ENCODE peak calls at places on chromosomes 5 and 9, in five cellular contexts. A is upper lobe of right lung, P is left ventricle myocardium inferior, R is cardiac muscle cell, B is body of pancreas. O is an unnamed sample.
A peak's percentile ranks its signal among the peaks of the same experiment; 100 is the strongest.

GRCh38 chr5:91839232-91839631 is 456.1 kb upstream of the ARRDC3 start:
- DNase-seq in B (no peak), A (no peak), P (no peak), R (no peak), O (no peak)

GRCh38 chr5:73938938-73939320 is 312.9 kb downstream of the ARHGEF28 start:
- DNase-seq in A (no peak), B (no peak), R (no peak), P (no peak), O (no peak)

GRCh38 chr5:175658299-175659145 is 651 bp downstream of the HRH2 start:
- DNase-seq in B (no peak), A (no peak), R (no peak), P (no peak), O (no peak)

GRCh38 chr5:3899093-3899492 is 303.5 kb downstream of the IRX1 start:
- DNase-seq in A (no peak), P (no peak), R (no peak), B (no peak), O (no peak)

GRCh38 chr9:99967457-99967856 is 61.0 kb downstream of the STX17 start:
- DNase-seq in P (no peak), B (no peak), R (no peak), A (no peak), O (no peak)

GRCh38 chr9:36486454-36486932 is 86.2 kb upstream of the MELK start:
- DNase-seq in A (no peak), P (no peak), R (no peak), B (peak; percentile 23), O (no peak)

GRCh38 chr5:33457124-33457523 is 16.4 kb downstream of the TARS1 start:
- DNase-seq in B (no peak), P (no peak), R (peak; percentile 81), A (no peak), O (no peak)

GRCh38 chr5:159844725-159845124 is 71.6 kb upstream of the ADRA1B start:
- DNase-seq in R (no peak), A (no peak), B (no peak), P (no peak), O (no peak)

GRCh38 chr9:128152133-128152780 is 3.0 kb downstream of the LCN2 start:
- DNase-seq in P (no peak), B (no peak), R (no peak), A (no peak), O (peak; percentile 42)

GRCh38 chr9:97176206-97176605 is 131.3 kb upstream of the CCDC180 start:
- DNase-seq in R (peak; percentile 41), A (no peak), B (no peak), P (no peak), O (no peak)

GRCh38 chr5:109246841-109247592 is 162.8 kb downstream of the PJA2 start:
- DNase-seq in A (no peak), B (no peak), R (no peak), P (no peak), O (no peak)

GRCh38 chr5:27818888-27819287 is 780.5 kb upstream of the CDH9 start:
- DNase-seq in P (no peak), R (peak; percentile 5), B (no peak), A (no peak), O (no peak)

GRCh38 chr5:53601570-53601969 is 41.1 kb downstream of the NDUFS4 start:
- DNase-seq in B (no peak), A (no peak), P (no peak), R (peak; percentile 50), O (no peak)

GRCh38 chr5:79774171-79774854 is 84.7 kb downstream of the CMYA5 start:
- DNase-seq in P (no peak), B (no peak), R (peak; percentile 38), A (no peak), O (peak; percentile 50)

GRCh38 chr9:116589392-116590354 is 97.4 kb upstream of the TRIM32 start:
- DNase-seq in P (no peak), A (no peak), B (no peak), R (peak; percentile 72), O (no peak)

GRCh38 chr5:6492934-6493333 is 44.3 kb downstream of the UBE2QL1 start:
- DNase-seq in A (no peak), R (no peak), B (no peak), P (no peak), O (no peak)

GRCh38 chr9:72974501-72974900 is 21.6 kb upstream of the ALDH1A1 start:
- DNase-seq in R (no peak), B (no peak), A (no peak), P (no peak), O (no peak)

GRCh38 chr5:28344803-28345433 is 1306.5 kb upstream of the CDH9 start:
- DNase-seq in P (no peak), R (peak; percentile 67), B (no peak), A (no peak), O (no peak)

GRCh38 chr9:136544549-136545064 is 1.2 kb downstream of the NOTCH1 start:
- DNase-seq in A (peak; percentile 87), R (peak; percentile 29), B (peak; percentile 92), P (peak; percentile 78), O (peak; percentile 74)

GRCh38 chr5:150092159-150092787 is 5.9 kb upstream of the CSF1R start:
- DNase-seq in A (no peak), B (no peak), P (no peak), R (no peak), O (no peak)

GRCh38 chr9:106482733-106483132 is 380.2 kb upstream of the ZNF462 start:
- DNase-seq in B (no peak), A (no peak), P (no peak), R (peak; percentile 21), O (no peak)

DNA sequence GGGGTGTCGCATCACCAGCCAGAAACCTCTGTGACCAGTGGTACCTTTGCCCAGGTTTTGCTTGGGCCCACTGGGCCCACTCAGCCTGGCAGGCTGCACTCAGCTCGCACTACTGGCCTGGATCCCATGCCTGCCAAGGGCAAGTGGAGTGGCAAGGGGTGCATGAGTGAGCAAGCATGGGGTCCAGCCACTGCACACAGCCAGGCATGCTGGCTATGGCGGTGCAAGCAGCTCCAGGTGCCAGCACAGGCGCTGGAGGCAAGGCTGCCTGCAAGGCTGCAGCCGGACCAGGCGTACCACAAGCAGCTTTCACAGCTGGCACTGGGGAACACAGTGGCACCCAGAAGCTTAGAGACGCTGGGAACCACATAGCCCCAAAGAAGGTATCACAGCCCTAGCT is 80.1 kb downstream of the NLN start:
- DNase-seq in B (no peak), P (no peak), R (no peak), A (no peak), O (no peak)
- H3K27ac ChIP-seq in B (no peak overlapping the region), P (no peak overlapping the region), R (no peak overlapping the region), A (no peak overlapping the region), O (no peak overlapping the region)

GRCh38 chr5:9920696-9921095 is 290.5 kb upstream of the TAS2R1 start:
- DNase-seq in P (no peak), B (no peak), R (no peak), A (no peak), O (no peak)
- TF ChIP-seq CTCF in P (no peak), B (no peak), R (no peak), A (no peak), O (no peak)

GRCh38 chr5:34690898-34691297 is 34.8 kb downstream of the RAI14 start:
- DNase-seq in A (no peak), P (no peak), R (no peak), B (no peak), O (no peak)

GRCh38 chr5:34691326-34691725 is 35.2 kb downstream of the RAI14 start:
- DNase-seq in A (no peak), R (peak; percentile 49), B (no peak), P (no peak), O (no peak)

GRCh38 chr5:34695275-34696032 is 39.3 kb downstream of the RAI14 start:
- DNase-seq in R (no peak), P (no peak), A (no peak), B (no peak), O (no peak)

GRCh38 chr5:34692781-34693180 is 36.7 kb downstream of the RAI14 start:
- DNase-seq in A (no peak), R (no peak), P (no peak), B (no peak), O (no peak)

GRCh38 chr5:34694012-34694411 is 37.9 kb downstream of the RAI14 start:
- DNase-seq in R (no peak), A (no peak), B (no peak), P (no peak), O (no peak)
- H3K27ac ChIP-seq in R (peak overlapping the region; percentile 19), A (no peak overlapping the region), B (no peak overlapping the region), P (peak overlapping the region; percentile 33), O (no peak overlapping the region)

DNA sequence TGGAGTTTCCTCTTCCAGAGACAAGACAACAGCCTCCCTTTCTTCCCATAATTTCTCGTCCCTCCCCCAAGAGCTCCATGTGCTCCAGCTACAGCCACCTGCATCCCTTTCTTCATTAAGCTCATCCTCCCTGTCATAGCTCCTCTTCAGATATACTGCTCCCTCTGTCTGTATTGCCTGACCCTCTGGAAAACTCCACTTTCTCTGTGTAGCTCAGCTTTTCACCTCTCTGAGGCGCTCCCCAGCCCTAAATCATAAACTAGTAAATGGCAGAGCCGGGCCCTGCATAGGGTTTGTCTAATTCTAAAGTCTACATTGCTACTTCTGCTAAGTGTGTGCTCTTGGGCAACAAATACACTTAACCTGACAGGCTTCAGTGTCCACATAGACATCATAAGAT is 8.8 kb upstream of the PLIN2 start:
- DNase-seq in P (no peak), A (no peak), R (no peak), B (no peak), O (no peak)
- TF ChIP-seq CTCF in P (no peak), A (no peak), R (no peak), B (no peak), O (no peak)

GRCh38 chr9:37967272-37967581 is 63.3 kb upstream of the SLC25A51 start:
- DNase-seq in A (no peak), R (no peak), P (no peak), B (no peak), O (peak; percentile 0)
- H3K27ac ChIP-seq in A (peak overlapping the region; percentile 81), R (no peak overlapping the region), P (no peak overlapping the region), B (peak overlapping the region; percentile 96), O (no peak overlapping the region)

DNA sequence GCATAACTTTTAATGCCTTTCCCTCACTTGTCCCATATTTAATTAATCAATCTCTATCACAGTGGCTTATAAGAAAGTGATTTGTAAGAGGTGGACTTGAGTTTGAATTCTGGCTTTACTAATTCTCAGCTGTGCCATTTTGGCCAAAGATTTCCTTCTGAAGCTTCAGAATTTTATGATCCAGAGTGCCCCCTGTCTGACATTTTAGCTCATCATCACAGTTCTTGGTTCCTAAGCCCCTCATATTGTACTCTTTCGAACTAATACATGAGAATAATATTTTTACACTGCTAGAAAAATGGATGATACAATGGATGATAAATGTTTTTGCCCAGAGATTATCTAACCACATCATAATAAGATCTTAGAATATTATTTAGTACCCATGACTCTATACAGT is 1014.1 kb downstream of the PTPRD start:
- DNase-seq in P (no peak), A (no peak), B (no peak), R (no peak), O (no peak)
- TF ChIP-seq CTCF in P (no peak), A (no peak), B (no peak), R (no peak), O (no peak)

DNA sequence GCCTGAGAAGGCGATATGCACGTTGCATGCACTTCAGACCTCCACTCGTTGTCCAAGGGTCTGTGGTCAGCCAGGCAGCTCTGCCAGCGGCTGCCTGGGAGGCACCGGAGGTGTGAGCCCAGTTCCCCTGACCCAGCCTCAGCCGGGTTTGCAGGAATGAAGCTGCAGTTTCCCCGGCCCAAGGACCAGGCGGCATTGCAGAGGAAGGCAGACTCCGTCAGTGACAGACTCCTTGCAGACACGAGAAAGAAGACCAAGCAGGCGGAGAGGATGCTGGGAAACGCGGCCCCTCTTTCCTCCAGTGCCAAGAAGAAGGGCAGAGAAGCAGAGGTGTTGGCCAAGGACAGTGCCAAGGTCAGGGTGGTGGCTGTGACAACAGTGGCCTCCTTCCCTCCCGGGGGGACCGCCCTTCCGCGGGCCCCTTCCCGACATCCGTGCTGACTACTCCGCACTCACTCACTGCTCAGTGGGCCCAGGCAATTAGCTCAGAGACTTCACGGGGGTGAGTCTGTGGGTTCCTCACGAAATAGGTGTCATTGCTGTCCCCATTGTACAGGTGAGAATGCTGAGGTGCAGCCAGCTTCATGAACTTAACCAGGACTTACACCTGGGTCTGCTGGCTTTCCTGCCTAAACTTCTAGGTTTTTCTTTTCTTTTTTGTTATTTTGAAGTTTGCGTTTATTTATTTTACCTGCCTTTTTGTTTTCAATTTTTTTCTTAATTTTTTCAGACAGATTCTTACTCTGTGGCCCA is 10.8 kb upstream of the AIF1L start:
- DNase-seq in P (no peak), A (no peak), R (no peak), B (no peak), O (no peak)
- H3K27ac ChIP-seq in P (no peak overlapping the region), A (no peak overlapping the region), R (no peak overlapping the region), B (no peak overlapping the region), O (no peak overlapping the region)

O was measured in right lobe of liver.